ENCODE peak calls at places on chromosomes 12 and 14, in eight cellular contexts. One of them, this sample, is unnamed.

GRCh38 chr14:64209428-64210165 is 84.6 kb downstream of the ESR2 start:
- DNase-seq in aorta: no peak
- DNase-seq in A549: no peak
- DNase-seq in BJ: no peak
- DNase-seq in cardiac muscle cell: no peak
- DNase-seq in ascending aorta: no peak
- DNase-seq in AG04450: no peak
- DNase-seq in CD8-positive, alpha-beta memory T cell: no peak
- DNase-seq in this sample: no peak

GRCh38 chr14:40336846-40337245 is 904.6 kb upstream of the FBXO33 start:
- DNase-seq in CD8-positive, alpha-beta memory T cell: no peak
- DNase-seq in BJ: no peak
- DNase-seq in AG04450: no peak
- DNase-seq in cardiac muscle cell: no peak
- DNase-seq in ascending aorta: no peak
- DNase-seq in A549: no peak
- DNase-seq in aorta: no peak
- DNase-seq in this sample: no peak

GRCh38 chr12:9702239-9702638 is 30.7 kb downstream of the CLECL1 start:
- DNase-seq in cardiac muscle cell: no peak
- DNase-seq in BJ: no peak
- DNase-seq in aorta: no peak
- DNase-seq in CD8-positive, alpha-beta memory T cell: peak
- DNase-seq in AG04450: no peak
- DNase-seq in A549: no peak
- DNase-seq in ascending aorta: no peak
- DNase-seq in this sample: no peak

GRCh38 chr14:59018978-59019377 is 169.5 kb upstream of the DAAM1 start:
- DNase-seq in BJ: no peak
- DNase-seq in aorta: no peak
- DNase-seq in ascending aorta: no peak
- DNase-seq in A549: no peak
- DNase-seq in AG04450: no peak
- DNase-seq in cardiac muscle cell: no peak
- DNase-seq in CD8-positive, alpha-beta memory T cell: no peak
- DNase-seq in this sample: no peak

GRCh38 chr14:74980398-74980745 is 22.3 kb upstream of the EIF2B2 start:
- DNase-seq in A549: no peak
- DNase-seq in aorta: peak
- DNase-seq in CD8-positive, alpha-beta memory T cell: no peak
- DNase-seq in BJ: no peak
- DNase-seq in ascending aorta: no peak
- DNase-seq in cardiac muscle cell: no peak
- DNase-seq in AG04450: no peak
- DNase-seq in this sample: no peak

GRCh38 chr14:39232554-39233415 is 930 bp upstream of the MIA2 start:
- DNase-seq in CD8-positive, alpha-beta memory T cell: no peak
- DNase-seq in AG04450: peak
- DNase-seq in ascending aorta: no peak
- DNase-seq in A549: no peak
- DNase-seq in BJ: peak
- DNase-seq in cardiac muscle cell: no peak
- DNase-seq in aorta: no peak
- DNase-seq in this sample: no peak

GRCh38 chr14:95428557-95428956 is 87.9 kb downstream of the SYNE3 start:
- DNase-seq in A549: no peak
- DNase-seq in ascending aorta: no peak
- DNase-seq in CD8-positive, alpha-beta memory T cell: no peak
- DNase-seq in cardiac muscle cell: no peak
- DNase-seq in aorta: no peak
- DNase-seq in AG04450: no peak
- DNase-seq in BJ: no peak
- DNase-seq in this sample: no peak

GRCh38 chr14:22980672-22981089 is 1.7 kb downstream of the AJUBA start:
- DNase-seq in ascending aorta: no peak
- DNase-seq in cardiac muscle cell: peak
- DNase-seq in aorta: peak
- DNase-seq in A549: peak
- DNase-seq in BJ: no peak
- DNase-seq in CD8-positive, alpha-beta memory T cell: peak
- DNase-seq in AG04450: no peak
- DNase-seq in this sample: no peak

GRCh38 chr12:124217508-124217981 is 77.3 kb upstream of the RFLNA start:
- DNase-seq in aorta: no peak
- DNase-seq in ascending aorta: no peak
- DNase-seq in cardiac muscle cell: peak
- DNase-seq in CD8-positive, alpha-beta memory T cell: no peak
- DNase-seq in AG04450: no peak
- DNase-seq in BJ: no peak
- DNase-seq in A549: no peak
- DNase-seq in this sample: no peak

GRCh38 chr14:31992051-31992450 is 85.1 kb upstream of the ARHGAP5 start:
- DNase-seq in cardiac muscle cell: no peak
- DNase-seq in AG04450: no peak
- DNase-seq in ascending aorta: no peak
- DNase-seq in BJ: peak
- DNase-seq in A549: no peak
- DNase-seq in CD8-positive, alpha-beta memory T cell: no peak
- DNase-seq in aorta: no peak
- DNase-seq in this sample: no peak

GRCh38 chr12:30992381-30992780 is 65.8 kb downstream of the TSPAN11 start:
- DNase-seq in AG04450: no peak
- DNase-seq in CD8-positive, alpha-beta memory T cell: no peak
- DNase-seq in aorta: no peak
- DNase-seq in A549: no peak
- DNase-seq in BJ: no peak
- DNase-seq in cardiac muscle cell: no peak
- DNase-seq in ascending aorta: no peak
- DNase-seq in this sample: no peak

GRCh38 chr12:131089526-131090253 is 136.0 kb downstream of the ADGRD1 start:
- DNase-seq in ascending aorta: no peak
- DNase-seq in aorta: peak
- DNase-seq in AG04450: no peak
- DNase-seq in A549: no peak
- DNase-seq in cardiac muscle cell: no peak
- DNase-seq in BJ: no peak
- DNase-seq in CD8-positive, alpha-beta memory T cell: no peak
- DNase-seq in this sample: no peak

GRCh38 chr12:48567731-48568130 is 2.1 kb downstream of the LALBA start:
- DNase-seq in CD8-positive, alpha-beta memory T cell: no peak
- DNase-seq in A549: no peak
- DNase-seq in ascending aorta: no peak
- DNase-seq in aorta: no peak
- DNase-seq in cardiac muscle cell: no peak
- DNase-seq in BJ: no peak
- DNase-seq in AG04450: no peak
- DNase-seq in this sample: no peak

GRCh38 chr14:24952851-24953666 is 96.9 kb downstream of the STXBP6 start:
- DNase-seq in BJ: no peak
- DNase-seq in cardiac muscle cell: peak
- DNase-seq in ascending aorta: no peak
- DNase-seq in AG04450: no peak
- DNase-seq in CD8-positive, alpha-beta memory T cell: no peak
- DNase-seq in aorta: no peak
- DNase-seq in A549: no peak
- DNase-seq in this sample: no peak

DNA sequence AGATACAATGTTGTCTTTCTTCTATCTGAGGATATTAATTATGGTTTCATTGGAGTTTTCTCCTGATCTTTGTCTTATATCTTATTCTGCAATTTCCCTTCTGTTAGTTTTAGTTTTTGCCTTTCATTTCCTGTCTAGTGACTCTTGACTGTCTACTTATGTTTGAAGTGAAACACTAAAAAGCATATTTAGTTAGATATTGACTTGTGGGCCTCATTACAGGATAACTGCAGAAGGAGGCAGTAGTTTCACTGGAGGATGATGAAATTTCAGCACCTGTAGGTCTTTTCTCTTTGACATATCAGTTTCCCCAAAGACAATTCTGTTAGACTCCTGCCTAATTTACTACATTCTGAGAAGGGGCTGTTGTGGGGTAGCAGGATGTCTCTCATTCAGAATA is 97.5 kb upstream of the NEDD1 start:
- DNase-seq in aorta: no peak
- DNase-seq in AG04450: no peak
- DNase-seq in A549: no peak
- DNase-seq in BJ: no peak
- DNase-seq in CD8-positive, alpha-beta memory T cell: no peak
- DNase-seq in cardiac muscle cell: no peak
- DNase-seq in ascending aorta: no peak
- DNase-seq in this sample: no peak
- H3K4me3 ChIP-seq in aorta: no peak
- H3K4me3 ChIP-seq in AG04450: no peak
- H3K4me3 ChIP-seq in A549: no peak
- H3K4me3 ChIP-seq in BJ: no peak
- H3K4me3 ChIP-seq in CD8-positive, alpha-beta memory T cell: no peak
- H3K4me3 ChIP-seq in cardiac muscle cell: no peak
- H3K4me3 ChIP-seq in ascending aorta: no peak
- H3K4me3 ChIP-seq in this sample: no peak

DNA sequence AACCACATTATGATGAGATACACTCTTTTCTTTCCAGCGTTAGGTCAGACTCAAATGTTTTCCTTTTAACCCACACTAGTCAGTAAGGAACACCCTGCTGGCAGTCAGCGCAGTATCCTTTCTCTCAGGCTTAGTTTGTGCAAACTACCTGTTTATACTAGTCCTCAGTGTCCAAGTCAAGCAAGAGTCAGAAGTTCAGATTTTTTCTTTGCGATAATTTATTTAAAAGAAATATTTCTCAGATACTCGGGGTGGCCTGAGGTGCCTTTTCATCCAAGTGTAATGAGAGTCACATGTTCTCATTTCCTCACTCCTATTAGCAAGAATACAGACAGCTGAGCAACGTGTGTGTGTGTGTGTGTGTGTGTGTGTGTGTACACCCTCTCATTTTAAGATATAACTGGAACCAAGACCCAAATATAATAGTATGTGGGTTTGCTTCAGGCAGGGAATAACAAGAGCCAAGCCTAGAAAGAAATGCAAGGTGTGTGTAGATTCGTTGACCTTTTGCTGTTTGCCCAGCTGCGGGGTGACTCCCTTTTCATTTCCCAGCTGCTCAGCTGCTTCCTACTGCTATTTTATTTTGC is 182.7 kb downstream of the KICS2 start:
- DNase-seq in cardiac muscle cell: peak
- DNase-seq in aorta: no peak
- DNase-seq in AG04450: peak
- DNase-seq in BJ: no peak
- DNase-seq in CD8-positive, alpha-beta memory T cell: no peak
- DNase-seq in ascending aorta: no peak
- DNase-seq in A549: no peak
- DNase-seq in this sample: peak
- H3K4me3 ChIP-seq in cardiac muscle cell: no peak
- H3K4me3 ChIP-seq in aorta: no peak
- H3K4me3 ChIP-seq in AG04450: no peak
- H3K4me3 ChIP-seq in BJ: no peak
- H3K4me3 ChIP-seq in CD8-positive, alpha-beta memory T cell: no peak
- H3K4me3 ChIP-seq in ascending aorta: no peak
- H3K4me3 ChIP-seq in A549: no peak
- H3K4me3 ChIP-seq in this sample: peak

GRCh38 chr14:73237786-73238261 is 518 bp downstream of the PAPLN start:
- DNase-seq in cardiac muscle cell: peak
- DNase-seq in ascending aorta: no peak
- DNase-seq in A549: peak
- DNase-seq in aorta: peak
- DNase-seq in CD8-positive, alpha-beta memory T cell: no peak
- DNase-seq in AG04450: no peak
- DNase-seq in BJ: no peak
- DNase-seq in this sample: no peak

GRCh38 chr14:73238941-73239340 is 1.6 kb downstream of the PAPLN start:
- DNase-seq in ascending aorta: no peak
- DNase-seq in cardiac muscle cell: no peak
- DNase-seq in A549: no peak
- DNase-seq in CD8-positive, alpha-beta memory T cell: no peak
- DNase-seq in aorta: peak
- DNase-seq in AG04450: no peak
- DNase-seq in BJ: no peak
- DNase-seq in this sample: no peak

GRCh38 chr14:73240816-73241480 is 3.6 kb downstream of the PAPLN start:
- DNase-seq in cardiac muscle cell: no peak
- DNase-seq in A549: no peak
- DNase-seq in CD8-positive, alpha-beta memory T cell: no peak
- DNase-seq in aorta: peak
- DNase-seq in ascending aorta: no peak
- DNase-seq in AG04450: no peak
- DNase-seq in BJ: no peak
- DNase-seq in this sample: no peak

GRCh38 chr14:73238262-73238852 is 1.1 kb downstream of the PAPLN start:
- DNase-seq in aorta: peak
- DNase-seq in A549: peak
- DNase-seq in AG04450: peak
- DNase-seq in CD8-positive, alpha-beta memory T cell: no peak
- DNase-seq in cardiac muscle cell: no peak
- DNase-seq in BJ: no peak
- DNase-seq in ascending aorta: no peak
- DNase-seq in this sample: no peak

GRCh38 chr14:73239463-73240241 is 2.3 kb downstream of the PAPLN start:
- DNase-seq in A549: no peak
- DNase-seq in BJ: no peak
- DNase-seq in CD8-positive, alpha-beta memory T cell: no peak
- DNase-seq in ascending aorta: no peak
- DNase-seq in aorta: peak
- DNase-seq in cardiac muscle cell: peak
- DNase-seq in AG04450: no peak
- DNase-seq in this sample: no peak
- H3K4me3 ChIP-seq in A549: no peak
- H3K4me3 ChIP-seq in BJ: peak
- H3K4me3 ChIP-seq in CD8-positive, alpha-beta memory T cell: no peak
- H3K4me3 ChIP-seq in ascending aorta: peak
- H3K4me3 ChIP-seq in aorta: peak
- H3K4me3 ChIP-seq in cardiac muscle cell: peak
- H3K4me3 ChIP-seq in AG04450: peak
- H3K4me3 ChIP-seq in this sample: peak

GRCh38 chr12:108477055-108477880 is 37.8 kb upstream of the FICD start:
- DNase-seq in cardiac muscle cell: no peak
- DNase-seq in AG04450: no peak
- DNase-seq in BJ: no peak
- DNase-seq in ascending aorta: no peak
- DNase-seq in CD8-positive, alpha-beta memory T cell: no peak
- DNase-seq in A549: no peak
- DNase-seq in aorta: no peak
- DNase-seq in this sample: no peak

GRCh38 chr12:108473400-108474055 is 41.5 kb upstream of the FICD start:
- DNase-seq in ascending aorta: no peak
- DNase-seq in aorta: no peak
- DNase-seq in BJ: no peak
- DNase-seq in A549: no peak
- DNase-seq in cardiac muscle cell: no peak
- DNase-seq in AG04450: no peak
- DNase-seq in CD8-positive, alpha-beta memory T cell: no peak
- DNase-seq in this sample: no peak

GRCh38 chr12:108478611-108479010 is 36.5 kb upstream of the FICD start:
- DNase-seq in aorta: no peak
- DNase-seq in AG04450: no peak
- DNase-seq in A549: no peak
- DNase-seq in BJ: peak
- DNase-seq in CD8-positive, alpha-beta memory T cell: no peak
- DNase-seq in ascending aorta: no peak
- DNase-seq in cardiac muscle cell: no peak
- DNase-seq in this sample: no peak

GRCh38 chr12:108477881-108478259 is 37.2 kb upstream of the FICD start:
- DNase-seq in cardiac muscle cell: no peak
- DNase-seq in aorta: no peak
- DNase-seq in AG04450: no peak
- DNase-seq in ascending aorta: no peak
- DNase-seq in CD8-positive, alpha-beta memory T cell: no peak
- DNase-seq in A549: no peak
- DNase-seq in BJ: no peak
- DNase-seq in this sample: no peak

GRCh38 chr12:108475396-108475795 is 39.7 kb upstream of the FICD start:
- DNase-seq in BJ: no peak
- DNase-seq in CD8-positive, alpha-beta memory T cell: no peak
- DNase-seq in aorta: no peak
- DNase-seq in cardiac muscle cell: no peak
- DNase-seq in A549: no peak
- DNase-seq in ascending aorta: no peak
- DNase-seq in AG04450: no peak
- DNase-seq in this sample: no peak
- H3K4me3 ChIP-seq in BJ: no peak
- H3K4me3 ChIP-seq in CD8-positive, alpha-beta memory T cell: no peak
- H3K4me3 ChIP-seq in aorta: no peak
- H3K4me3 ChIP-seq in cardiac muscle cell: no peak
- H3K4me3 ChIP-seq in A549: no peak
- H3K4me3 ChIP-seq in ascending aorta: no peak
- H3K4me3 ChIP-seq in AG04450: no peak
- H3K4me3 ChIP-seq in this sample: no peak

This sample was measured in epithelial cell of proximal tubule.